ENCODE peak calls at places on chromosomes 7 and 10, in nine cellular contexts. One of them, this sample, is unnamed.

GRCh38 chr7:73900286-73900685 is 39.3 kb downstream of the TMEM270 start:
- DNase-seq in T-cell: no peak
- DNase-seq in activated CD8-positive, alpha-beta T cell treated with anti-CD3 and anti-CD28 coated beads, Interleukin-2, amount 10 ng/mL, durations not matched to agents 7 days and 5 days: no peak
- DNase-seq in CD4-positive, alpha-beta T cell: no peak
- DNase-seq in fibroblast of lung: no peak
- DNase-seq in cerebellum: no peak
- DNase-seq in NCI-H460: no peak
- DNase-seq in sciatic nerve: no peak
- DNase-seq in NAMALWA: no peak
- DNase-seq in this sample: no peak

GRCh38 chr10:6197274-6197673 is 5.5 kb upstream of the PFKFB3 start:
- DNase-seq in T-cell: no peak
- DNase-seq in activated CD8-positive, alpha-beta T cell treated with anti-CD3 and anti-CD28 coated beads, Interleukin-2, amount 10 ng/mL, durations not matched to agents 7 days and 5 days: no peak
- DNase-seq in CD4-positive, alpha-beta T cell: no peak
- DNase-seq in fibroblast of lung: peak
- DNase-seq in cerebellum: no peak
- DNase-seq in NCI-H460: no peak
- DNase-seq in sciatic nerve: no peak
- DNase-seq in NAMALWA: no peak
- DNase-seq in this sample: no peak

GRCh38 chr10:123550680-123551096 is 115.5 kb upstream of the GPR26 start:
- DNase-seq in T-cell: no peak
- DNase-seq in activated CD8-positive, alpha-beta T cell treated with anti-CD3 and anti-CD28 coated beads, Interleukin-2, amount 10 ng/mL, durations not matched to agents 7 days and 5 days: no peak
- DNase-seq in CD4-positive, alpha-beta T cell: no peak
- DNase-seq in fibroblast of lung: no peak
- DNase-seq in cerebellum: no peak
- DNase-seq in NCI-H460: no peak
- DNase-seq in sciatic nerve: no peak
- DNase-seq in NAMALWA: no peak
- DNase-seq in this sample: no peak

GRCh38 chr10:128087884-128088695 is 38.1 kb downstream of the MKI67 start:
- DNase-seq in T-cell: no peak
- DNase-seq in activated CD8-positive, alpha-beta T cell treated with anti-CD3 and anti-CD28 coated beads, Interleukin-2, amount 10 ng/mL, durations not matched to agents 7 days and 5 days: no peak
- DNase-seq in CD4-positive, alpha-beta T cell: no peak
- DNase-seq in fibroblast of lung: no peak
- DNase-seq in cerebellum: peak
- DNase-seq in NCI-H460: no peak
- DNase-seq in sciatic nerve: no peak
- DNase-seq in NAMALWA: peak
- DNase-seq in this sample: no peak

GRCh38 chr10:132185601-132186487 is 904 bp upstream of the DPYSL4 start:
- DNase-seq in T-cell: peak
- DNase-seq in activated CD8-positive, alpha-beta T cell treated with anti-CD3 and anti-CD28 coated beads, Interleukin-2, amount 10 ng/mL, durations not matched to agents 7 days and 5 days: peak
- DNase-seq in CD4-positive, alpha-beta T cell: peak
- DNase-seq in fibroblast of lung: peak
- DNase-seq in cerebellum: peak
- DNase-seq in NCI-H460: no peak
- DNase-seq in sciatic nerve: no peak
- DNase-seq in NAMALWA: no peak
- DNase-seq in this sample: no peak

GRCh38 chr7:44149571-44150465 is 8.7 kb upstream of the MYL7 start:
- DNase-seq in T-cell: no peak
- DNase-seq in activated CD8-positive, alpha-beta T cell treated with anti-CD3 and anti-CD28 coated beads, Interleukin-2, amount 10 ng/mL, durations not matched to agents 7 days and 5 days: no peak
- DNase-seq in CD4-positive, alpha-beta T cell: no peak
- DNase-seq in fibroblast of lung: peak
- DNase-seq in cerebellum: no peak
- DNase-seq in NCI-H460: no peak
- DNase-seq in sciatic nerve: peak
- DNase-seq in NAMALWA: no peak
- DNase-seq in this sample: peak

GRCh38 chr10:93475871-93476270 is 6.3 kb downstream of the MYOF start:
- DNase-seq in T-cell: no peak
- DNase-seq in activated CD8-positive, alpha-beta T cell treated with anti-CD3 and anti-CD28 coated beads, Interleukin-2, amount 10 ng/mL, durations not matched to agents 7 days and 5 days: no peak
- DNase-seq in CD4-positive, alpha-beta T cell: no peak
- DNase-seq in fibroblast of lung: no peak
- DNase-seq in cerebellum: no peak
- DNase-seq in NCI-H460: peak
- DNase-seq in sciatic nerve: no peak
- DNase-seq in NAMALWA: no peak
- DNase-seq in this sample: no peak

GRCh38 chr7:126803060-126803665 is 449.6 kb downstream of the GRM8 start:
- DNase-seq in T-cell: peak
- DNase-seq in activated CD8-positive, alpha-beta T cell treated with anti-CD3 and anti-CD28 coated beads, Interleukin-2, amount 10 ng/mL, durations not matched to agents 7 days and 5 days: peak
- DNase-seq in CD4-positive, alpha-beta T cell: no peak
- DNase-seq in fibroblast of lung: peak
- DNase-seq in cerebellum: no peak
- DNase-seq in NCI-H460: peak
- DNase-seq in sciatic nerve: no peak
- DNase-seq in NAMALWA: peak
- DNase-seq in this sample: peak